ENCODE peak calls at places on chromosomes 11 and 22, in six cellular contexts. One of them, this sample, is unnamed.

GRCh38 chr11:2579315-2580060 is 120.3 kb downstream of the KCNQ1OT1 start:
- DNase-seq in tibial nerve: no peak
- DNase-seq in endothelial cell of umbilical vein: no peak
- DNase-seq in OCI-LY7: no peak
- DNase-seq in AG04450: no peak
- DNase-seq in HL-60: no peak
- DNase-seq in this sample: peak

GRCh38 chr22:19802881-19803735 is 42.5 kb downstream of the TBX1 start:
- DNase-seq in tibial nerve: no peak
- DNase-seq in endothelial cell of umbilical vein: no peak
- DNase-seq in OCI-LY7: no peak
- DNase-seq in AG04450: no peak
- DNase-seq in HL-60: no peak
- DNase-seq in this sample: no peak

GRCh38 chr11:79062814-79063762 is 377.7 kb downstream of the TENM4 start:
- DNase-seq in tibial nerve: no peak
- DNase-seq in endothelial cell of umbilical vein: peak
- DNase-seq in OCI-LY7: no peak
- DNase-seq in AG04450: no peak
- DNase-seq in HL-60: no peak
- DNase-seq in this sample: peak

GRCh38 chr11:78239781-78240180 is 51.1 kb downstream of the USP35 start:
- DNase-seq in tibial nerve: no peak
- DNase-seq in endothelial cell of umbilical vein: no peak
- DNase-seq in OCI-LY7: no peak
- DNase-seq in AG04450: no peak
- DNase-seq in HL-60: no peak
- DNase-seq in this sample: no peak

GRCh38 chr22:50274311-50274710 is 4.1 kb upstream of the MAPK11 start:
- DNase-seq in tibial nerve: peak
- DNase-seq in endothelial cell of umbilical vein: peak
- DNase-seq in OCI-LY7: peak
- DNase-seq in AG04450: no peak
- DNase-seq in HL-60: no peak
- DNase-seq in this sample: peak

GRCh38 chr11:94926698-94927237 is 46.6 kb downstream of the CWC15 start:
- DNase-seq in tibial nerve: peak
- DNase-seq in endothelial cell of umbilical vein: peak
- DNase-seq in OCI-LY7: no peak
- DNase-seq in AG04450: peak
- DNase-seq in HL-60: no peak
- DNase-seq in this sample: peak

GRCh38 chr11:74288161-74288560 is 23.3 kb downstream of the P4HA3 start:
- DNase-seq in tibial nerve: no peak
- DNase-seq in endothelial cell of umbilical vein: peak
- DNase-seq in OCI-LY7: no peak
- DNase-seq in AG04450: peak
- DNase-seq in HL-60: no peak
- DNase-seq in this sample: no peak

GRCh38 chr11:91794146-91794545 is 430.5 kb upstream of the FAT3 start:
- DNase-seq in tibial nerve: no peak
- DNase-seq in endothelial cell of umbilical vein: no peak
- DNase-seq in OCI-LY7: no peak
- DNase-seq in AG04450: no peak
- DNase-seq in HL-60: no peak
- DNase-seq in this sample: no peak

GRCh38 chr11:10674440-10674855 is 19.1 kb downstream of the IRAG1 start:
- DNase-seq in tibial nerve: peak
- DNase-seq in endothelial cell of umbilical vein: no peak
- DNase-seq in OCI-LY7: no peak
- DNase-seq in AG04450: no peak
- DNase-seq in HL-60: no peak
- DNase-seq in this sample: no peak

GRCh38 chr22:49873228-49873940 is 19.7 kb downstream of the ZBED4 start:
- DNase-seq in tibial nerve: no peak
- DNase-seq in endothelial cell of umbilical vein: no peak
- DNase-seq in OCI-LY7: no peak
- DNase-seq in AG04450: no peak
- DNase-seq in HL-60: no peak
- DNase-seq in this sample: no peak

GRCh38 chr22:36808611-36809344 is 8.1 kb downstream of the PVALB start:
- DNase-seq in tibial nerve: no peak
- DNase-seq in endothelial cell of umbilical vein: no peak
- DNase-seq in OCI-LY7: no peak
- DNase-seq in AG04450: no peak
- DNase-seq in HL-60: no peak
- DNase-seq in this sample: no peak

GRCh38 chr11:79371724-79372123 is 69.1 kb downstream of the TENM4 start:
- DNase-seq in tibial nerve: no peak
- DNase-seq in endothelial cell of umbilical vein: no peak
- DNase-seq in OCI-LY7: no peak
- DNase-seq in AG04450: no peak
- DNase-seq in HL-60: no peak
- DNase-seq in this sample: no peak

GRCh38 chr11:125953401-125953935 is 7.6 kb downstream of the VSIG10L2 start:
- DNase-seq in tibial nerve: no peak
- DNase-seq in endothelial cell of umbilical vein: no peak
- DNase-seq in OCI-LY7: no peak
- DNase-seq in AG04450: no peak
- DNase-seq in HL-60: no peak
- DNase-seq in this sample: no peak

GRCh38 chr22:43743131-43743530 is 69.0 kb downstream of the EFCAB6 start:
- DNase-seq in tibial nerve: no peak
- DNase-seq in endothelial cell of umbilical vein: no peak
- DNase-seq in OCI-LY7: no peak
- DNase-seq in AG04450: no peak
- DNase-seq in HL-60: no peak
- DNase-seq in this sample: peak

GRCh38 chr22:40553014-40553579 is 83.4 kb downstream of the MRTFA start:
- DNase-seq in tibial nerve: no peak
- DNase-seq in endothelial cell of umbilical vein: no peak
- DNase-seq in OCI-LY7: no peak
- DNase-seq in AG04450: no peak
- DNase-seq in HL-60: no peak
- DNase-seq in this sample: no peak

GRCh38 chr11:27722117-27722844 is 22.0 kb upstream of the BDNF start:
- DNase-seq in tibial nerve: no peak
- DNase-seq in endothelial cell of umbilical vein: peak
- DNase-seq in OCI-LY7: no peak
- DNase-seq in AG04450: no peak
- DNase-seq in HL-60: peak
- DNase-seq in this sample: peak

GRCh38 chr11:123742334-123742733 is 874 bp upstream of the ZNF202 start:
- DNase-seq in tibial nerve: no peak
- DNase-seq in endothelial cell of umbilical vein: no peak
- DNase-seq in OCI-LY7: no peak
- DNase-seq in AG04450: no peak
- DNase-seq in HL-60: no peak
- DNase-seq in this sample: no peak

GRCh38 chr11:8810331-8811301 is 100.4 kb upstream of the AKIP1 start:
- DNase-seq in tibial nerve: peak
- DNase-seq in endothelial cell of umbilical vein: peak
- DNase-seq in OCI-LY7: no peak
- DNase-seq in AG04450: peak
- DNase-seq in HL-60: no peak
- DNase-seq in this sample: peak

GRCh38 chr22:40178417-40179409 is 988 bp downstream of the TNRC6B start:
- DNase-seq in tibial nerve: peak
- DNase-seq in endothelial cell of umbilical vein: peak
- DNase-seq in OCI-LY7: peak
- DNase-seq in AG04450: no peak
- DNase-seq in HL-60: no peak
- DNase-seq in this sample: peak

GRCh38 chr11:123235117-123235686 is 40.2 kb upstream of the CLMP start:
- DNase-seq in tibial nerve: peak
- DNase-seq in endothelial cell of umbilical vein: peak
- DNase-seq in OCI-LY7: peak
- DNase-seq in AG04450: no peak
- DNase-seq in HL-60: no peak
- DNase-seq in this sample: peak

GRCh38 chr22:43110927-43111623 is 525 bp downstream of the BIK start:
- DNase-seq in tibial nerve: no peak
- DNase-seq in endothelial cell of umbilical vein: no peak
- DNase-seq in OCI-LY7: peak
- DNase-seq in AG04450: no peak
- DNase-seq in HL-60: peak
- DNase-seq in this sample: no peak

GRCh38 chr11:124945826-124946225 is 8.2 kb upstream of the CCDC15 start:
- DNase-seq in tibial nerve: no peak
- DNase-seq in endothelial cell of umbilical vein: no peak
- DNase-seq in OCI-LY7: no peak
- DNase-seq in AG04450: no peak
- DNase-seq in HL-60: no peak
- DNase-seq in this sample: no peak

GRCh38 chr11:45795379-45795778 is 9.6 kb upstream of the SLC35C1 start:
- DNase-seq in tibial nerve: no peak
- DNase-seq in endothelial cell of umbilical vein: no peak
- DNase-seq in OCI-LY7: no peak
- DNase-seq in AG04450: no peak
- DNase-seq in HL-60: no peak
- DNase-seq in this sample: peak

GRCh38 chr11:64887234-64887756 is 8.9 kb upstream of the EHD1 start:
- DNase-seq in tibial nerve: no peak
- DNase-seq in endothelial cell of umbilical vein: no peak
- DNase-seq in OCI-LY7: peak
- DNase-seq in AG04450: no peak
- DNase-seq in HL-60: no peak
- DNase-seq in this sample: no peak

GRCh38 chr11:73374130-73374529 is 2.1 kb upstream of the RELT start:
- DNase-seq in tibial nerve: no peak
- DNase-seq in endothelial cell of umbilical vein: no peak
- DNase-seq in OCI-LY7: no peak
- DNase-seq in AG04450: no peak
- DNase-seq in HL-60: no peak
- DNase-seq in this sample: no peak

GRCh38 chr11:130168105-130168504 is 8.5 kb downstream of the ST14 start:
- DNase-seq in tibial nerve: no peak
- DNase-seq in endothelial cell of umbilical vein: no peak
- DNase-seq in OCI-LY7: peak
- DNase-seq in AG04450: peak
- DNase-seq in HL-60: no peak
- DNase-seq in this sample: no peak

GRCh38 chr11:118889796-118890195 is 6.1 kb downstream of the CXCR5 start:
- DNase-seq in tibial nerve: no peak
- DNase-seq in endothelial cell of umbilical vein: no peak
- DNase-seq in OCI-LY7: no peak
- DNase-seq in AG04450: no peak
- DNase-seq in HL-60: no peak
- DNase-seq in this sample: no peak

GRCh38 chr11:62295504-62295903 is 3.4 kb downstream of the SCGB1D4 start:
- DNase-seq in tibial nerve: no peak
- DNase-seq in endothelial cell of umbilical vein: peak
- DNase-seq in OCI-LY7: no peak
- DNase-seq in AG04450: no peak
- DNase-seq in HL-60: no peak
- DNase-seq in this sample: no peak

GRCh38 chr22:46537946-46538815 is 761 bp upstream of the CELSR1 start:
- DNase-seq in tibial nerve: no peak
- DNase-seq in endothelial cell of umbilical vein: no peak
- DNase-seq in OCI-LY7: no peak
- DNase-seq in AG04450: no peak
- DNase-seq in HL-60: no peak
- DNase-seq in this sample: peak
- TF ChIP-seq CTCF in tibial nerve: no peak
- TF ChIP-seq CTCF in endothelial cell of umbilical vein: peak
- TF ChIP-seq CTCF in OCI-LY7: no peak
- TF ChIP-seq CTCF in AG04450: peak
- TF ChIP-seq CTCF in HL-60: no peak
- TF ChIP-seq CTCF in this sample: peak

GRCh38 chr11:47001666-47002285 is 65.2 kb downstream of the CSTPP1 start:
- DNase-seq in tibial nerve: no peak
- DNase-seq in endothelial cell of umbilical vein: no peak
- DNase-seq in OCI-LY7: peak
- DNase-seq in AG04450: no peak
- DNase-seq in HL-60: peak
- DNase-seq in this sample: no peak

GRCh38 chr11:47003180-47003877 is 66.8 kb downstream of the CSTPP1 start:
- DNase-seq in tibial nerve: peak
- DNase-seq in endothelial cell of umbilical vein: no peak
- DNase-seq in OCI-LY7: peak
- DNase-seq in AG04450: no peak
- DNase-seq in HL-60: peak
- DNase-seq in this sample: no peak

GRCh38 chr11:47002366-47002765 is 65.8 kb downstream of the CSTPP1 start:
- DNase-seq in tibial nerve: no peak
- DNase-seq in endothelial cell of umbilical vein: no peak
- DNase-seq in OCI-LY7: peak
- DNase-seq in AG04450: no peak
- DNase-seq in HL-60: no peak
- DNase-seq in this sample: no peak

GRCh38 chr11:47000033-47000432 is 63.5 kb downstream of the CSTPP1 start:
- DNase-seq in tibial nerve: no peak
- DNase-seq in endothelial cell of umbilical vein: no peak
- DNase-seq in OCI-LY7: no peak
- DNase-seq in AG04450: no peak
- DNase-seq in HL-60: no peak
- DNase-seq in this sample: no peak

GRCh38 chr11:46999217-46999616 is 62.7 kb downstream of the CSTPP1 start:
- DNase-seq in tibial nerve: no peak
- DNase-seq in endothelial cell of umbilical vein: no peak
- DNase-seq in OCI-LY7: peak
- DNase-seq in AG04450: no peak
- DNase-seq in HL-60: no peak
- DNase-seq in this sample: no peak
- H3K4me3 ChIP-seq in tibial nerve: no peak
- H3K4me3 ChIP-seq in endothelial cell of umbilical vein: no peak
- H3K4me3 ChIP-seq in OCI-LY7: peak
- H3K4me3 ChIP-seq in AG04450: no peak
- H3K4me3 ChIP-seq in HL-60: no peak
- H3K4me3 ChIP-seq in this sample: no peak

GRCh38 chr22:26075233-26075632 is 94.0 kb upstream of the SEZ6L start:
- DNase-seq in tibial nerve: no peak
- DNase-seq in endothelial cell of umbilical vein: no peak
- DNase-seq in OCI-LY7: no peak
- DNase-seq in AG04450: no peak
- DNase-seq in HL-60: no peak
- DNase-seq in this sample: no peak

DNA sequence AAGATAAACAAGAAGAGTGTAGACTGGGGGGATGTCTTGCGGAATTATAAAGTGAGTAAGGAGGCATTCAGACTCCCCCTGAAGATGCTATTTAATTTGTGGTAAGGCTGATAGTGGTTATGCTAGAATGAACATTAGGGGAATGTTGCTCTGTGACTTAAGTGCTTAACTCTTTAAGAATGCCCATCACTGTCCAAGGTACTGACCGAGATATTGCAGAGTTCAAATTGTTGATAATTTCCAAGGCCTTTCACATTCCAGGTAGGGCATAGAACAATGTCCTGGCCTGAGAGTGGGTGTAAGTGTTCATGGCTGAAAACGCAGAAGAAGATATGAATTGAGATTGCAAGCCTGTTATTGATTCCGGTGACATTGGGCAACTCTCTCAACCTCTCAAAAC is 90.3 kb upstream of the SEZ6L start:
- DNase-seq in tibial nerve: no peak
- DNase-seq in endothelial cell of umbilical vein: no peak
- DNase-seq in OCI-LY7: no peak
- DNase-seq in AG04450: no peak
- DNase-seq in HL-60: no peak
- DNase-seq in this sample: no peak
- TF ChIP-seq CTCF in tibial nerve: no peak
- TF ChIP-seq CTCF in endothelial cell of umbilical vein: no peak
- TF ChIP-seq CTCF in OCI-LY7: no peak
- TF ChIP-seq CTCF in AG04450: no peak
- TF ChIP-seq CTCF in HL-60: no peak
- TF ChIP-seq CTCF in this sample: no peak

GRCh38 chr22:42074153-42074750 is at the start of gene PHETA2:
- DNase-seq in tibial nerve: peak
- DNase-seq in endothelial cell of umbilical vein: peak
- DNase-seq in OCI-LY7: no peak
- DNase-seq in AG04450: no peak
- DNase-seq in HL-60: no peak
- DNase-seq in this sample: no peak
- H3K4me3 ChIP-seq in tibial nerve: peak
- H3K4me3 ChIP-seq in endothelial cell of umbilical vein: peak
- H3K4me3 ChIP-seq in OCI-LY7: no peak
- H3K4me3 ChIP-seq in AG04450: peak
- H3K4me3 ChIP-seq in HL-60: no peak
- H3K4me3 ChIP-seq in this sample: no peak

This sample was measured in BE2C.